ENCODE peak calls at places on chromosomes 11 and 22, in six cellular contexts. Q, A, N, S, Z and L are unnamed samples.

GRCh38 chr11:91927448-91927847 is 297.2 kb upstream of the FAT3 start:
- DNase-seq in Q (no peak), A (no peak), S (no peak), Z (no peak), N (no peak), L (no peak)

GRCh38 chr11:8201524-8202365 is 32.9 kb upstream of the RIC3 start:
- DNase-seq in A (no peak), S (no peak), N (no peak), Z (no peak), Q (no peak), L (no peak)

GRCh38 chr11:64841592-64842365 is 2.7 kb downstream of the CDC42BPG start:
- DNase-seq in A (no peak), S (no peak), Z (no peak), Q (no peak), N (no peak), L (no peak)

GRCh38 chr11:67996622-67997459 is 7.1 kb downstream of the UNC93B1 start:
- DNase-seq in A (no peak), S (peak), Z (no peak), Q (no peak), N (peak), L (no peak)

GRCh38 chr11:118194835-118195627 is 18.6 kb upstream of the SCN2B start:
- DNase-seq in N (no peak), A (peak), Z (peak), S (peak), Q (peak), L (peak)

GRCh38 chr11:35812850-35813249 is 131.0 kb upstream of the LDLRAD3 start:
- DNase-seq in S (peak), Q (no peak), Z (peak), N (no peak), A (no peak), L (no peak)

GRCh38 chr11:121236115-121237001 is 56.2 kb upstream of the SC5D start:
- DNase-seq in N (no peak), A (peak), Q (no peak), Z (no peak), S (no peak), L (no peak)

GRCh38 chr11:129593098-129593497 is 217.4 kb downstream of the BARX2 start:
- DNase-seq in Q (no peak), S (no peak), Z (no peak), N (no peak), A (no peak), L (no peak)

GRCh38 chr22:42947211-42947990 is 67.5 kb downstream of the PACSIN2 start:
- DNase-seq in N (peak), Q (no peak), S (peak), A (no peak), Z (peak), L (no peak)

GRCh38 chr11:134684576-134684975 is 272.5 kb upstream of the B3GAT1 start:
- DNase-seq in Q (no peak), S (no peak), N (no peak), Z (no peak), A (no peak), L (no peak)

GRCh38 chr11:16357776-16358175 is 1.4 kb upstream of the SOX6 start:
- DNase-seq in Q (no peak), Z (no peak), A (no peak), N (no peak), S (no peak), L (no peak)

GRCh38 chr11:33197915-33198727 is 36.8 kb upstream of the CSTF3 start:
- DNase-seq in A (no peak), Z (no peak), Q (no peak), S (no peak), N (no peak), L (no peak)

GRCh38 chr22:34800265-34800664 is 265.7 kb upstream of the ISX start:
- DNase-seq in A (peak), Z (no peak), N (no peak), S (no peak), Q (no peak), L (peak)

GRCh38 chr22:43391306-43391705 is 20.5 kb upstream of the MPPED1 start:
- DNase-seq in Q (no peak), A (no peak), N (no peak), S (no peak), Z (peak), L (no peak)

DNA sequence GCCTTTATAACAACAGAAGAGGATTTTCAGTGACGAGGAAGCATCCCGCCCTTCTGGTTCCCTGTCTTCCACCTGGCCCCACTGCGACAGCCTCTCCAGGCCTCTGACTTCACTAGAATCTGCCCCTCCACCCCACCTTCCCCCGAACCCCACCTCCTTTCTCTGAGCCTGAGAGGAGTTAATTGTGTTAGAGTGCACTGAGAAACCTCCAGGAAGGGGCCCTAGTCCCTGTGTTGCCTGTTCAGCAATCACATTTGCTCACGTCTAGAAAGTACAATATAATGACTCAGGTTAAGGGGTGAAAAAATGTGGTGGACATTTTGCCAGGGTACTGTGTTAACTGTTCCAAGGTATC is 38.8 kb downstream of the PTPRJ start:
- DNase-seq in Z (no peak), A (no peak), S (no peak), Q (no peak), N (no peak), L (no peak)
- TF ChIP-seq CTCF in Z (no peak), A (no peak), S (no peak), Q (no peak), N (no peak), L (no peak)

GRCh38 chr22:20118572-20119020 is 1.6 kb upstream of the TRMT2A start:
- DNase-seq in Q (no peak), S (peak), A (no peak), Z (no peak), N (no peak), L (no peak)

GRCh38 chr22:20115691-20116375 is at the start of gene RANBP1:
- DNase-seq in S (peak), Q (no peak), Z (no peak), A (no peak), N (no peak), L (no peak)

GRCh38 chr22:20116376-20116950 is 559 bp downstream of the RANBP1 start:
- DNase-seq in S (peak), N (no peak), A (no peak), Z (no peak), Q (no peak), L (no peak)

GRCh38 chr22:20116951-20117645 is at the start of gene TRMT2A:
- DNase-seq in Z (peak), Q (peak), S (peak), A (peak), N (peak), L (peak)

GRCh38 chr22:20117656-20118571 is 888 bp upstream of the TRMT2A start:
- DNase-seq in Z (no peak), N (no peak), S (peak), A (no peak), Q (no peak), L (no peak)
- TF ChIP-seq CTCF in Z (no peak), N (no peak), S (no peak), A (no peak), Q (no peak), L (no peak)

GRCh38 chr22:32130464-32130863 is 28.6 kb downstream of the C22orf42 start:
- DNase-seq in A (no peak), Q (no peak), Z (no peak), S (no peak), N (no peak), L (no peak)

GRCh38 chr22:32132126-32132525 is 27.0 kb downstream of the C22orf42 start:
- DNase-seq in Q (no peak), N (no peak), S (no peak), Z (no peak), A (no peak), L (no peak)

GRCh38 chr22:32132783-32133182 is 26.3 kb downstream of the C22orf42 start:
- DNase-seq in Z (no peak), S (no peak), Q (no peak), A (no peak), N (no peak), L (no peak)

GRCh38 chr22:32123657-32124056 is 35.4 kb downstream of the C22orf42 start:
- DNase-seq in N (no peak), A (no peak), S (no peak), Z (no peak), Q (no peak), L (no peak)

DNA sequence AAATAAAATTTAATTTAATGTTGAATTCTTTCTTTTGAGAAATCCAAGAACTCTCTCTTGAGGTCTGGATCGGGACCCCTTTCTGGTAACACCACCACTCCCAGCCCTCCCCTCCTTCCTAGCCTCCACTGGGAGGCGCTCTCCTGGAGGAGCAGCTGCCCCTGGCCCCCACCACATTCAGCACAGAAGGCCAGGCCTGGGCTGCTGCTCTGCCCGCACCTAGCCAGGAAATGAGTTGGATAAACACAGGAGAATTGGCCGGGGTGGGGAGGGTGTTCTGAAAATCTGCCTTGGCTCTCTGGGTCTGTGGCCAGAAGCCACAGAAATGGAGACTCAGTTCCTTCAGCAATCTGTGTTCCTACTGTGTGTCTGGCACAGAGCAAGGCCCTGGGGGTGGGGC is 31.2 kb downstream of the C22orf42 start:
- DNase-seq in Q (no peak), A (no peak), N (no peak), Z (no peak), S (no peak), L (no peak)
- TF ChIP-seq CTCF in Q (no peak), A (no peak), N (peak), Z (no peak), S (no peak), L (no peak)

DNA sequence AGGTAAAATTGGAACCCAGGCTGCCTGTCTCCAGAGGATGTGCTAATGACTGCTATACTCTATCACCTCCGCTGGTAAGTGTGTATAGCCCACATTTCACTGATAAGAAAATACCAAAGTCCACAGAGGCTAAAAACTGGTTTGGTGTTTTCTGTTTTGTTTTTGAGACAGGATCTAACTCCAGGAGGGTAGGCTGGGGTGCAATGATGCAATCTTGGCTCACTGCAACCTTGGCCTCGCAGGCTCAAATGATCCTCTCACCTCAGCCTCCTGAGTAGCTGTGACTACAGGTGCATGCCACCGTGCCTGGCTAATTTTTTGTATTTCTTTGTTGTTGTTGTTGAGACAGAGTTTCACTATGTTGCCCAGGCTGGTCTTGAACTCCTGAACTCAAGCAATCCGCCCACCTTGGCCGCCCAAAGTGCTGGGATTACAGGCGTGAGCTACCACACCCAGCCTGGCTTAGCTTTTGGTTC is 409.8 kb downstream of the LARGE1 start:
- DNase-seq in Q (no peak), Z (no peak), N (no peak), S (no peak), A (no peak), L (no peak)
- TF ChIP-seq CTCF in Q (no peak), Z (peak), N (no peak), S (no peak), A (no peak), L (no peak)